ENCODE peak calls at places on chromosomes 6 and 20, in four cellular contexts. H is fibroblast of pulmonary artery, B is fibroblast of mammary gland, M is mucosa of descending colon. Y is an unnamed sample.

GRCh38 chr20:43799150-43799711 is 72.4 kb upstream of the GTSF1L start:
- DNase-seq in B (peak), M (no peak), H (peak), Y (no peak)

GRCh38 chr20:45857114-45857835 is at the start of the genes ACOT8 and ZSWIM3:
- DNase-seq in H (peak), M (peak), B (peak), Y (peak)

GRCh38 chr6:134550604-134551003 is 232.7 kb upstream of the SGK1 start:
- DNase-seq in M (no peak), H (peak), B (peak), Y (no peak)

GRCh38 chr6:143999406-143999805 is 8.7 kb downstream of the PLAGL1 start:
- DNase-seq in H (peak), M (no peak), B (peak), Y (no peak)

GRCh38 chr6:134063121-134063965 is 10.9 kb upstream of the SLC2A12 start:
- DNase-seq in B (no peak), H (no peak), M (no peak), Y (no peak)

GRCh38 chr6:33688006-33688405 is 23.5 kb downstream of the UQCC2 start:
- DNase-seq in B (no peak), M (no peak), H (no peak), Y (no peak)

GRCh38 chr6:165674155-165675029 is 11.4 kb upstream of the PDE10A start:
- DNase-seq in H (no peak), M (no peak), B (no peak), Y (no peak)

GRCh38 chr6:38212579-38212978 is 393.1 kb downstream of the ZFAND3 start:
- DNase-seq in B (no peak), H (no peak), M (no peak), Y (no peak)

GRCh38 chr20:40286991-40287531 is 402.0 kb downstream of the MAFB start:
- DNase-seq in M (peak), B (no peak), H (no peak), Y (no peak)

GRCh38 chr6:128990915-128991314 is 108.0 kb downstream of the LAMA2 start:
- DNase-seq in M (no peak), B (no peak), H (no peak), Y (no peak)

GRCh38 chr6:26380256-26380655 is 2.7 kb upstream of the BTN2A2 start:
- DNase-seq in M (no peak), B (peak), H (no peak), Y (no peak)

GRCh38 chr6:89826029-89826528 is 3.6 kb upstream of the CASP8AP2 start:
- DNase-seq in B (peak), H (peak), M (no peak), Y (no peak)

GRCh38 chr6:82145926-82146452 is 101.6 kb downstream of the IBTK start:
- DNase-seq in H (no peak), B (peak), M (no peak), Y (no peak)

GRCh38 chr6:46390153-46390876 is 100.9 kb downstream of the RCAN2 start:
- DNase-seq in H (no peak), B (no peak), M (no peak), Y (no peak)

GRCh38 chr6:145497006-145497405 is 238.3 kb downstream of the EPM2A start:
- DNase-seq in H (no peak), M (no peak), B (no peak), Y (no peak)

GRCh38 chr20:20003088-20003954 is 13.8 kb upstream of the NAA20 start:
- DNase-seq in B (peak), M (peak), H (peak), Y (no peak)

GRCh38 chr6:5260111-5260620 is 584 bp downstream of the LYRM4 start:
- DNase-seq in B (peak), H (peak), M (peak), Y (no peak)

GRCh38 chr6:158718431-158719126 is 68.7 kb downstream of the SYTL3 start:
- DNase-seq in H (peak), B (no peak), M (peak), Y (no peak)

GRCh38 chr20:47320990-47321805 is 35.3 kb downstream of the ZMYND8 start:
- DNase-seq in B (no peak), M (peak), H (no peak), Y (no peak)

GRCh38 chr6:167827588-167828324 is 1.0 kb downstream of the AFDN start:
- DNase-seq in H (peak), M (peak), B (no peak), Y (peak)

GRCh38 chr6:70166088-70166958 is 136.6 kb downstream of the COL9A1 start:
- DNase-seq in B (peak), H (peak), M (peak), Y (no peak)

GRCh38 chr20:38729767-38730166 is 5.5 kb downstream of the SLC32A1 start:
- DNase-seq in B (no peak), H (no peak), M (no peak), Y (no peak)

GRCh38 chr20:44069203-44069931 is 117.6 kb downstream of the JPH2 start:
- DNase-seq in M (peak), H (no peak), B (no peak), Y (peak)

GRCh38 chr20:4151991-4152695 is 136.8 kb upstream of the RNF24 start:
- DNase-seq in B (peak), H (no peak), M (no peak), Y (no peak)

GRCh38 chr6:28719275-28719940 is 193.7 kb downstream of the GPX5 start:
- DNase-seq in B (peak), H (no peak), M (no peak), Y (no peak)

GRCh38 chr6:33504486-33504885 is 50.1 kb downstream of the ZBTB9 start:
- DNase-seq in M (no peak), B (no peak), H (no peak), Y (no peak)

GRCh38 chr6:111361648-111362047 is 121.4 kb downstream of the REV3L start:
- DNase-seq in B (peak), M (peak), H (peak), Y (no peak)

GRCh38 chr6:142631517-142632385 is 313.2 kb downstream of the HIVEP2 start:
- DNase-seq in B (no peak), H (no peak), M (no peak), Y (no peak)

GRCh38 chr20:9838035-9838377 is 870 bp downstream of the PAK5 start:
- DNase-seq in H (no peak), B (no peak), M (no peak), Y (no peak)

GRCh38 chr6:16849280-16850210 is 88.3 kb upstream of the ATXN1 start:
- DNase-seq in M (no peak), H (peak), B (peak), Y (no peak)

GRCh38 chr6:1436334-1437306 is 47.2 kb downstream of the FOXF2 start:
- DNase-seq in H (peak), B (peak), M (peak), Y (no peak)

GRCh38 chr6:168129292-168130167 is 50.5 kb upstream of the FRMD1 start:
- DNase-seq in H (no peak), M (no peak), B (no peak), Y (no peak)

GRCh38 chr6:153207041-153207440 is 76.0 kb upstream of the RGS17 start:
- DNase-seq in B (no peak), H (no peak), M (no peak), Y (no peak)

GRCh38 chr6:120826253-120826652 is 508.0 kb downstream of the TBC1D32 start:
- DNase-seq in H (peak), B (peak), M (peak), Y (no peak)

GRCh38 chr6:43927525-43928210 is 157.7 kb downstream of the VEGFA start:
- DNase-seq in H (no peak), B (no peak), M (peak), Y (no peak)

GRCh38 chr6:130908188-130908587 is 81.0 kb downstream of the SMLR1 start:
- DNase-seq in H (no peak), M (no peak), B (peak), Y (no peak)

GRCh38 chr6:170575250-170575649 is 9.2 kb downstream of the PDCD2 start:
- DNase-seq in H (peak), B (peak), M (no peak), Y (no peak)
- TF ChIP-seq CTCF in H (peak), B (peak), M (no peak), Y (no peak)

GRCh38 chr20:61662226-61662945 is 403.3 kb downstream of the TAF4 start:
- DNase-seq in M (no peak), B (no peak), H (no peak), Y (no peak)
- TF ChIP-seq CTCF in M (no peak), B (peak), H (no peak), Y (no peak)

GRCh38 chr6:37125779-37126553 is 44.0 kb upstream of the PIM1 start:
- DNase-seq in B (no peak), H (no peak), M (no peak), Y (no peak)
- TF ChIP-seq CTCF in B (no peak), H (no peak), M (no peak), Y (no peak)

GRCh38 chr20:63582382-63583063 is 8.5 kb upstream of the HELZ2 start:
- DNase-seq in B (no peak), M (no peak), H (no peak), Y (no peak)

GRCh38 chr20:63579017-63579705 is 5.1 kb upstream of the HELZ2 start:
- DNase-seq in H (no peak), B (no peak), M (no peak), Y (no peak)

GRCh38 chr20:63577317-63577894 is 3.4 kb upstream of the HELZ2 start:
- DNase-seq in H (no peak), M (no peak), B (no peak), Y (no peak)

GRCh38 chr20:63578224-63579016 is 4.4 kb upstream of the HELZ2 start:
- DNase-seq in B (no peak), M (no peak), H (no peak), Y (no peak)

GRCh38 chr20:63580796-63581461 is 6.9 kb upstream of the HELZ2 start:
- DNase-seq in B (peak), M (peak), H (peak), Y (no peak)
- TF ChIP-seq CTCF in B (peak), M (no peak), H (peak), Y (no peak)

DNA sequence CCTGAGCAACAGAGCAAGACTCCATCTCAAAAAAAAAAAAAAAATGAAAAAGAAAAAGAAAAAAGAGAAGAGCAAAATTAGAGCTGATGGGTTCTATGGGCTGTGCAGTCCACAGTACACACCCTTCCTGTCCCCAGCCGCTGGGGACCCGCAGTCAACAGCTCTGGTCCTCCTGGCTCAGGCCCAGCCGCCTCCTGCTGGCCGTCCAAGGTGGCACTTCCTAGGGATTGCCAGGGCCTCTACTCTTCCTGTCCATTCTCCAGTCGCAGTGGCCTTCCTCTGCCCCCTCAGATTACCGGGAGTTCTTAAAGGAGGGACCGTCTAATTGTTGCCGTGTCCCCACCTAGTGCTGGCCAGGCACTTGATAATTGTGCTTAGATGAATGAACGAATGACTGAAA is 41.7 kb downstream of the TMEM242 start:
- DNase-seq in B (no peak), H (peak), M (peak), Y (no peak)
- TF ChIP-seq CTCF in B (no peak), H (peak), M (no peak), Y (no peak)

DNA sequence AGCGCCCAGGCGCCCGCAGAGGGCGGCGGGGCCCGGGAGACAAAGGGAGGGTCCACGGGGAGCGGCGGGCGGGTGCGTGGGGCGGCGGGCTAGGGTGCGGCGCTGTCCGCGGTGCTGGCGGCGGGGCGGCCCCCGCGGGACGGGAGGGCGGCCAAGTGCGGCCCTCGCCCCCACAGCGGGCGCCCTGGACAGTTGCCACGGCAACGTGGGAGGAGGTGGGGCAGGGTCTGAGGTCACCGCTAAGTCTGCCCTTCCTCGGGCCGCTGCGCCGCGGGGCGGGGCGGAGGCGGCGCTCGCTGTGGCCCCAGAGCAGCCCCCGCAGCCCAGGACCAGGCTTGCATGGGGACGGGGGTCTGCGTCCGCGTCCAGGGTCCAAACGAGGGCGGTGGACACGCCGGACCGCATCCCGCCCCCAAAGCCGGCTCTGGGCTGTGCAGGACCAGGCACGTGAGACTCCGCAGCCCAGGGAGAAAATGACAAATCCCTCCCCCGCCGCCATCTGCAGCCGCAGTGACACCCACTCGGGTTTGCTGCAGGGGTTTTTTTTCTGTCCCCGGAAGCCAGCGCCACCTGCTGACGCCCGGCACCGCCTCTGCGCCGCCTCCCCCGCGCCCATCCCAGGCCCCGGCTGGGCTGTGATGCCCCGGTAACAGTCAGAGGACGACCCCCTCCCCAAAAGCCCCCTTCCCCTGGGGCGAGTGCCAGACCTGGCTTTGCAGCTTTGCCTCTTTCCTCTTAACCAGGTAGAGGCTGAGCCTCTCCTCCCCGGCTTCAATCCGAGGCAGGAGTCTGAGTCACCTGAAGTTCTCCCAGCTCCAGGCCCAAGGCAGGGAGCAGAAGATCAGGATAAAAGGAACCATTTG is 36.8 kb downstream of the YTHDF1 start:
- DNase-seq in B (no peak), M (peak), H (no peak), Y (peak)
- TF ChIP-seq CTCF in B (no peak), M (no peak), H (no peak), Y (no peak)

GRCh38 chr6:6676910-6677441 is 88.5 kb downstream of the LY86 start:
- DNase-seq in B (peak), H (peak), M (peak), Y (peak)

GRCh38 chr6:6678185-6678671 is 89.7 kb downstream of the LY86 start:
- DNase-seq in B (peak), M (peak), H (peak), Y (no peak)

GRCh38 chr6:6679633-6680032 is 91.1 kb downstream of the LY86 start:
- DNase-seq in H (no peak), B (no peak), M (no peak), Y (no peak)

GRCh38 chr6:6678811-6679210 is 90.3 kb downstream of the LY86 start:
- DNase-seq in B (no peak), H (no peak), M (no peak), Y (no peak)

DNA sequence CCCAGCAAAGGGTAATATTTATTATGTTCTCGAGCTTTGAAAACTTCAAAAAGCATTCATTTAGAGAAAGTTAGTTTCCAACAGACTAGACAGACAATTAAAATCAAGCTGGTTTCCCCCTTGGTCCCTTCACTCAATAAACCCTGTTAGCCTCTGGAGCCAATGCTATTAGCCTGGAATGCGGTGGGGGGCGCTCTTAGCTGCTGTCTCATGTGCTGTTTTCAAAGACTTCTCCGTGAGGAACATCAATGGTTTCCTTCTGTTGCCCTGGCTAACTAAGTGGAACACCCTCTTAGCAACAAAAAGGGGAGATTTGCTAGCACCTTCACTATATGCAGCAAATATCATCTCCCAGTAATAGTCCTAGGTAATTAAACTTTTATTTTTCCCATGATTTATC is 86.4 kb downstream of the LY86 start:
- DNase-seq in H (no peak), M (no peak), B (peak), Y (no peak)
- TF ChIP-seq CTCF in H (peak), M (no peak), B (peak), Y (no peak)

GRCh38 chr20:57392512-57393271 is 1.5 kb downstream of the RBM38 start:
- DNase-seq in H (no peak), M (peak), B (no peak), Y (peak)
- TF ChIP-seq CTCF in H (no peak), M (no peak), B (no peak), Y (no peak)

GRCh38 chr20:23358563-23358906 is 3.4 kb upstream of the GZF1 start:
- DNase-seq in B (no peak), M (no peak), H (no peak), Y (no peak)
- TF ChIP-seq CTCF in B (no peak), M (no peak), H (no peak), Y (no peak)

Y was measured in activated B cell treated with CpG ODN at 0.5 μM for 24 hours.